ENCODE peak calls at places on chromosomes 7 and 10, in eight cellular contexts. L is GM12878, Y is tibial nerve, E is SK-N-SH, M is K562, X is upper lobe of left lung, O is ovary, K is stomach. W is an unnamed sample. For H3K36me3, the result is how much of the 10 kb centered on the place peaks cover.

GRCh38 chr7:130996841-130997231 is 262.8 kb upstream of the KLF14 start:
- DNase-seq in L (no peak), Y (no peak), E (no peak), M (no peak), X (peak), O (no peak), K (peak), W (no peak)

GRCh38 chr10:20981419-20981953 is 84.4 kb upstream of the NEBL start:
- DNase-seq in L (no peak), Y (no peak), E (no peak), M (peak), X (no peak), O (no peak), K (no peak), W (no peak)

GRCh38 chr7:130957140-130957513 is 223.1 kb upstream of the KLF14 start:
- DNase-seq in L (no peak), Y (no peak), E (no peak), M (no peak), X (no peak), O (no peak), K (no peak), W (no peak)

GRCh38 chr7:128022631-128023532 is 8.4 kb downstream of the LRRC4 start:
- DNase-seq in L (no peak), Y (no peak), E (peak), M (no peak), X (no peak), O (no peak), K (no peak), W (no peak)

GRCh38 chr10:101967119-101967518 is 88.9 kb downstream of the ARMH3 start:
- DNase-seq in L (no peak), Y (no peak), E (no peak), M (no peak), X (no peak), O (no peak), K (no peak), W (no peak)

GRCh38 chr7:130394421-130395188 is 14.3 kb downstream of the CPA1 start:
- DNase-seq in L (no peak), Y (no peak), E (no peak), M (no peak), X (no peak), O (no peak), K (no peak), W (no peak)

GRCh38 chr10:110963162-110963561 is 43.8 kb downstream of the SHOC2 start:
- DNase-seq in L (no peak), Y (no peak), E (no peak), M (no peak), X (no peak), O (no peak), K (no peak), W (no peak)

GRCh38 chr7:56097700-56098099 is 4.9 kb upstream of the PHKG1 start:
- DNase-seq in L (no peak), Y (peak), E (no peak), M (peak), X (no peak), O (no peak), K (peak), W (peak)

GRCh38 chr7:31788445-31788844 is 101.4 kb downstream of the PPP1R17 start:
- DNase-seq in L (no peak), Y (no peak), E (no peak), M (no peak), X (no peak), O (no peak), K (no peak), W (no peak)

GRCh38 chr7:6169805-6170520 is 102.5 kb downstream of the CYTH3 start:
- DNase-seq in L (no peak), Y (no peak), E (no peak), M (no peak), X (peak), O (no peak), K (no peak), W (no peak)

GRCh38 chr7:122951006-122951405 is 44.5 kb downstream of the TAS2R16 start:
- DNase-seq in L (no peak), Y (no peak), E (no peak), M (no peak), X (no peak), O (no peak), K (no peak), W (no peak)

GRCh38 chr7:148958061-148958460 is 70.2 kb downstream of the PDIA4 start:
- DNase-seq in L (no peak), Y (no peak), E (no peak), M (no peak), X (no peak), O (no peak), K (no peak), W (no peak)

GRCh38 chr10:124921261-124921660 is 20.7 kb upstream of the ZRANB1 start:
- DNase-seq in L (no peak), Y (no peak), E (no peak), M (no peak), X (no peak), O (no peak), K (no peak), W (no peak)

GRCh38 chr7:158955932-158956804 is 99.8 kb downstream of the DYNC2I1 start:
- DNase-seq in L (no peak), Y (no peak), E (peak), M (no peak), X (no peak), O (no peak), K (no peak), W (no peak)

GRCh38 chr10:3838723-3839437 is 53.9 kb upstream of the KLF6 start:
- DNase-seq in L (no peak), Y (no peak), E (no peak), M (peak), X (no peak), O (no peak), K (no peak), W (no peak)

GRCh38 chr7:92260248-92260781 is 14.5 kb downstream of the ANKIB1 start:
- DNase-seq in L (no peak), Y (no peak), E (no peak), M (no peak), X (no peak), O (no peak), K (no peak), W (no peak)

GRCh38 chr10:71486465-71487114 is 89.9 kb downstream of the CDH23 start:
- DNase-seq in L (no peak), Y (no peak), E (peak), M (peak), X (no peak), O (no peak), K (peak), W (no peak)

GRCh38 chr7:134446923-134447322 is 12.0 kb downstream of the AKR1B1 start:
- DNase-seq in L (no peak), Y (no peak), E (no peak), M (no peak), X (no peak), O (no peak), K (no peak), W (no peak)

GRCh38 chr7:122299935-122300606 is 4.5 kb downstream of the FEZF1 start:
- DNase-seq in L (no peak), Y (no peak), E (no peak), M (no peak), X (peak), O (no peak), K (no peak), W (no peak)

GRCh38 chr7:138204285-138204988 is 128.2 kb downstream of the AKR1D1 start:
- DNase-seq in L (no peak), Y (no peak), E (peak), M (no peak), X (no peak), O (no peak), K (no peak), W (no peak)

GRCh38 chr10:62980697-62981495 is 152.2 kb upstream of the NRBF2 start:
- DNase-seq in L (no peak), Y (no peak), E (no peak), M (no peak), X (no peak), O (no peak), K (no peak), W (no peak)

GRCh38 chr7:121431389-121431788 is 35.3 kb upstream of the FAM3C start:
- DNase-seq in L (no peak), Y (no peak), E (no peak), M (no peak), X (no peak), O (no peak), K (no peak), W (no peak)

GRCh38 chr7:21450876-21451275 is 23.0 kb downstream of the SP4 start:
- DNase-seq in L (no peak), Y (no peak), E (no peak), M (no peak), X (no peak), O (no peak), K (no peak), W (no peak)
- H3K36me3 ChIP-seq in L (under half), Y (under half), E (under half), M (under half), X (under half), O (under half), K (under half), W (under half)

DNA sequence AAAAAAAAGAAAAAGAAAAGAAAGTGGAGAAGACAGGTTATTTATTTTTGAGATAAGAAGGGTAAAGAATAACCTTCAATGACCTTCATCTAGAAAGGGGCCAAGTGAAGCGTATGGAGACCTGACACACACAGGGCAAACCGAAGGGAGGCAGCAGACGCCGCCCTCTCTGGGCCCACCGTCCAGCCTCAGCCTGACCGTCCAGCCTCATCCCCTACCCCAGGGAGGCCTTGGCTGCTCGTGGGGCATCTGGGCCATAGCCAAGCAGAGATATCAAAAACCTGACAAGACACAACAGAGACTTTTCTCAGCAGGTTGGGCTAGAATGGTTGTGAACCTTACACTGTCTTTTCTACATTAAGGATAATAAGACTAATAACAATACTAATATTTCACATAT is 10.9 kb downstream of the PRKAG2 start:
- DNase-seq in L (no peak), Y (no peak), E (no peak), M (no peak), X (no peak), O (no peak), K (no peak), W (no peak)
- TF ChIP-seq EP300 in L (no peak), Y (no peak), E (no peak), M (no peak), X (no peak), O (no peak), K (no peak), W (no peak)

DNA sequence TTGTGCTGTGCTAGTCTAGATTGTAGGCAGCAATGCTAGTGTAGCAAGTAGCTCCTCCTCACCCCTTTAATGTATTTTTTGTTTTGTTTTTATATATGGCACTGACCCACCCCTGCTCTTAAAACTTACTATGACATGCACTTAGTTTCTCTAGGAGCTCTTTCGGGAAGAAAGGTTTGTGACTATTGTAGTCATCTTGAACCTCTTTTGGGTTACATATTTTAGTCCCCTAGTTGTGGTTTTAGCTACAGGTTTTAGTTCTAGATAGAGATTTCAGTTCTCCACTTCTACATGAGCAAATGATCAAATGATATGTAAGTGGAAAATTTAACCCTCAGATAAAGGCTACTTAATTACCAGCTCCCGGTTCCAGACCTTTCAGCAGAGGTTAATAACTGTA is 14.9 kb downstream of the MINPP1 start:
- DNase-seq in L (no peak), Y (no peak), E (no peak), M (no peak), X (no peak), O (no peak), K (no peak), W (no peak)
- H3K36me3 ChIP-seq in L (under half), Y (under half), E (under half), M (half or more), X (under half), O (under half), K (under half), W (under half)

DNA sequence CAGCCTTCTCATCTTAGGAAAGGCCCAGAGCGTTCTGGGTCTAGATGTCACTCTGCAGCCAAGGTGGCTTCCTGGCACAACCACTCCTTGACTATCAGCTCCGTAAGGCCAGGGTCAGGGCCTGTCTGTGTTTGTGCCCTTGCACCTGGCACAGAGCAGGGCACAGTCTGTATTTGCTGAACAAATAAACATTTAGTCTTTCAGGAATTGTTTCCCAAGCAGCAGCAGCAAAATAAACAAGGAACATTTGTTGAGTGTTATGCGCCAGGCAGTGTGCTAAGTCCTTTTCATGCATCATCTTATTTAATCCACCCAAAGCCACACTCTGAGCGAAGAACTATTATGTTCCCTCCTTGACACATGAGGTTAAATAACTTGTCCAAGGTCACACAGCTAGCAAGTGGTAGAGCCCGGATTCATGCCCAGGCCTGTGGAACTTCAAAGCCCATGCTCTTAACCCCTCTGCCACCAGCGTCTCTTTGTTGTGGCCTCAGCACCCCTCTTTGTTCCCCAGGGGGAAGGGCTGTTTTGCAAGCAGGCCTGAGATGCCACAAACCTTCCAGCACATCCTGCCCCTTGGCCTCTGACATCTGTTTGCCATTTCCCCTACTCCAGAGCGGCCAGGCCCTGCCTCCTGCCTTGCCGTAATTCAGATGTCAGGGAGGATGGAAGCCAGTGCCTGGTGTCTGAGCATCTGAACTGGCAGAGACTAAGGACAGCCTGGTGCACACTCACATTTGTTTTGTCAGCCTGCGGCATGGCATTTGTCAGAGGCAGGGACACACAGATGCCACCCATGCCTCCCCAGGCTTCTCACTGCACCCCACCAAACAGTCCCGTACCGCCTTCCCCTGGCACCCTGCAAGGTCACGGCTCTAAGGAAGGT is 325.8 kb upstream of the ZMIZ1 start:
- DNase-seq in L (no peak), Y (peak), E (peak), M (no peak), X (no peak), O (no peak), K (peak), W (peak)
- TF ChIP-seq EP300 in L (no peak), Y (no peak), E (peak), M (no peak), X (no peak), O (no peak), K (peak), W (no peak)

GRCh38 chr10:24493168-24493567 is 230.5 kb downstream of the ARHGAP21 start:
- DNase-seq in L (no peak), Y (no peak), E (no peak), M (no peak), X (no peak), O (no peak), K (no peak), W (no peak)
- H3K36me3 ChIP-seq in L (under half), Y (under half), E (under half), M (under half), X (under half), O (under half), K (under half), W (under half)

GRCh38 chr10:49278497-49278902 is 20.5 kb upstream of the C10orf71 start:
- DNase-seq in L (no peak), Y (no peak), E (peak), M (peak), X (no peak), O (no peak), K (no peak), W (no peak)

GRCh38 chr10:49277973-49278372 is 21.0 kb upstream of the C10orf71 start:
- DNase-seq in L (no peak), Y (no peak), E (no peak), M (no peak), X (no peak), O (no peak), K (no peak), W (no peak)

GRCh38 chr10:49281461-49281860 is 17.5 kb upstream of the C10orf71 start:
- DNase-seq in L (no peak), Y (no peak), E (peak), M (peak), X (no peak), O (no peak), K (peak), W (peak)

GRCh38 chr10:49279015-49279880 is 19.7 kb upstream of the C10orf71 start:
- DNase-seq in L (no peak), Y (no peak), E (no peak), M (no peak), X (no peak), O (no peak), K (peak), W (no peak)

DNA sequence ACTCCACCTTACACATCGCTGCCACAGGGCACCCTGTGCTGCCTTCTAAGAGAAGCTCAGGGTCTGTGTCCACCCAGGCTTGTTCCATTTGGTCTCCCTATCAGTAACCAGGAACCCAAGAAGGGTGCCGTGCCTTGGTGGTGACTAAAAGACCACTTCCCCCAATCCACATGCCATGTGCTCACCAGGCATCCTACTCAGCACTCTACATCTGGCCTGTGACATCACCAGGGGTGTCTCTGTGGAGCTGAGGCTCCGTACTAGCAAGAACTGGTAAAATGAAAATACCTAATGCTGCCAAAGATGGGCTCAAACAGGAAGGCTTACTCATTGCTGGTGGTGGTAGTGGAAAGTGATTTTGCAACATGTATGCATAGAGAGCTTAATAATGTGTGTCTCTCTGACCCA is 19.0 kb upstream of the C10orf71 start:
- DNase-seq in L (no peak), Y (no peak), E (no peak), M (no peak), X (no peak), O (no peak), K (peak), W (no peak)
- TF ChIP-seq EP300 in L (no peak), Y (no peak), E (no peak), M (no peak), X (no peak), O (no peak), K (no peak), W (no peak)